ENCODE peak calls at places on chromosomes 13 and 19, in seven cellular contexts. N is tibial nerve, V is lower lobe of right lung, Z is breast epithelium, U is fibroblast of mammary gland, D is BJ, J is kidney. Q is an unnamed sample.

GRCh38 chr19:845707-846481 is 5.1 kb downstream of the PRTN3 start:
- DNase-seq in V (no peak), J (no peak), N (no peak), D (no peak), Z (no peak), U (no peak), Q (no peak)

GRCh38 chr13:102460806-102461205 is 59.0 kb upstream of the FGF14 start:
- DNase-seq in Z (no peak), V (no peak), N (no peak), D (no peak), U (peak), J (no peak), Q (no peak)

GRCh38 chr13:49410006-49410405 is 33.9 kb downstream of the CAB39L start:
- DNase-seq in V (no peak), D (no peak), N (no peak), U (peak), Z (no peak), J (no peak), Q (no peak)

GRCh38 chr13:61414686-61415664 is 674 bp downstream of the PCDH20 start:
- DNase-seq in D (no peak), V (peak), J (peak), U (no peak), Z (no peak), N (no peak), Q (no peak)

GRCh38 chr13:24267283-24267682 is 42.1 kb upstream of the C1QTNF9 start:
- DNase-seq in Z (no peak), J (no peak), U (peak), D (no peak), V (no peak), N (no peak), Q (peak)

GRCh38 chr13:33213797-33214196 is 71.8 kb downstream of the STARD13 start:
- DNase-seq in Z (no peak), U (peak), J (no peak), N (no peak), D (no peak), V (no peak), Q (no peak)

GRCh38 chr19:46598372-46598917 is 2.7 kb upstream of the CALM3 start:
- DNase-seq in J (no peak), D (no peak), N (no peak), U (no peak), Z (no peak), V (no peak), Q (no peak)

GRCh38 chr13:29110003-29110402 is 289.9 kb downstream of the MTUS2 start:
- DNase-seq in V (no peak), D (no peak), N (no peak), Z (no peak), J (no peak), U (no peak), Q (no peak)

GRCh38 chr19:51610576-51610975 is 19.6 kb downstream of the SIGLEC5 start:
- DNase-seq in N (no peak), J (no peak), Z (no peak), D (no peak), U (no peak), V (no peak), Q (no peak)

GRCh38 chr13:42102961-42103688 is 54.7 kb downstream of the DGKH start:
- DNase-seq in J (no peak), U (peak), V (no peak), N (no peak), Z (no peak), D (no peak), Q (peak)

GRCh38 chr19:51719251-51719901 is 4.4 kb downstream of the HAS1 start:
- DNase-seq in Z (no peak), U (no peak), J (no peak), V (no peak), N (no peak), D (no peak), Q (no peak)

GRCh38 chr19:45202637-45203036 is 24.1 kb downstream of the BLOC1S3 start:
- DNase-seq in N (no peak), J (no peak), V (no peak), Z (peak), U (no peak), D (no peak), Q (no peak)

GRCh38 chr19:54138777-54139256 is 1.3 kb downstream of the CNOT3 start:
- DNase-seq in Z (no peak), U (no peak), J (peak), V (no peak), N (no peak), D (no peak), Q (no peak)

GRCh38 chr19:39802958-39803357 is 24.3 kb downstream of the LEUTX start:
- DNase-seq in U (no peak), J (no peak), N (no peak), V (no peak), Z (no peak), D (no peak), Q (no peak)

GRCh38 chr13:109778102-109778542 is 8.3 kb downstream of the IRS2 start:
- DNase-seq in J (no peak), N (no peak), V (no peak), Z (no peak), D (no peak), U (peak), Q (no peak)

GRCh38 chr13:60043262-60043661 is 120.5 kb downstream of the DIAPH3 start:
- DNase-seq in U (peak), V (no peak), N (no peak), D (peak), J (no peak), Z (no peak), Q (peak)

GRCh38 chr19:15551183-15552004 is 43.1 kb downstream of the CYP4F22 start:
- DNase-seq in J (peak), V (peak), Z (no peak), U (peak), D (no peak), N (no peak), Q (peak)

GRCh38 chr13:109628251-109628699 is 158.1 kb downstream of the IRS2 start:
- DNase-seq in N (no peak), U (peak), Z (no peak), J (no peak), V (no peak), D (peak), Q (peak)

GRCh38 chr19:19655641-19656343 is 7.7 kb downstream of the ATP13A1 start:
- DNase-seq in D (no peak), V (no peak), N (no peak), U (no peak), Z (no peak), J (peak), Q (no peak)

GRCh38 chr13:40331802-40332201 is 334.6 kb downstream of the FOXO1 start:
- DNase-seq in Z (no peak), J (no peak), V (no peak), N (no peak), D (no peak), U (no peak), Q (no peak)

GRCh38 chr13:44465318-44465717 is 91.7 kb downstream of the SERP2 start:
- DNase-seq in J (no peak), V (no peak), Z (no peak), U (peak), D (peak), N (no peak), Q (no peak)
- TF ChIP-seq CTCF in J (no peak), V (no peak), Z (no peak), U (peak), D (no peak), N (no peak), Q (no peak)

GRCh38 chr19:10742494-10742893 is 24.6 kb downstream of the DNM2 start:
- DNase-seq in U (no peak), Z (no peak), J (no peak), D (no peak), N (no peak), V (no peak), Q (no peak)

GRCh38 chr19:10744848-10745293 is 27.0 kb downstream of the DNM2 start:
- DNase-seq in U (no peak), D (no peak), J (no peak), N (no peak), V (no peak), Z (no peak), Q (no peak)

GRCh38 chr19:10747271-10747670 is 29.4 kb downstream of the DNM2 start:
- DNase-seq in Z (no peak), V (peak), U (no peak), J (no peak), N (no peak), D (no peak), Q (no peak)

GRCh38 chr19:10747674-10748073 is 29.8 kb downstream of the DNM2 start:
- DNase-seq in J (no peak), U (no peak), V (no peak), N (no peak), D (no peak), Z (no peak), Q (no peak)

DNA sequence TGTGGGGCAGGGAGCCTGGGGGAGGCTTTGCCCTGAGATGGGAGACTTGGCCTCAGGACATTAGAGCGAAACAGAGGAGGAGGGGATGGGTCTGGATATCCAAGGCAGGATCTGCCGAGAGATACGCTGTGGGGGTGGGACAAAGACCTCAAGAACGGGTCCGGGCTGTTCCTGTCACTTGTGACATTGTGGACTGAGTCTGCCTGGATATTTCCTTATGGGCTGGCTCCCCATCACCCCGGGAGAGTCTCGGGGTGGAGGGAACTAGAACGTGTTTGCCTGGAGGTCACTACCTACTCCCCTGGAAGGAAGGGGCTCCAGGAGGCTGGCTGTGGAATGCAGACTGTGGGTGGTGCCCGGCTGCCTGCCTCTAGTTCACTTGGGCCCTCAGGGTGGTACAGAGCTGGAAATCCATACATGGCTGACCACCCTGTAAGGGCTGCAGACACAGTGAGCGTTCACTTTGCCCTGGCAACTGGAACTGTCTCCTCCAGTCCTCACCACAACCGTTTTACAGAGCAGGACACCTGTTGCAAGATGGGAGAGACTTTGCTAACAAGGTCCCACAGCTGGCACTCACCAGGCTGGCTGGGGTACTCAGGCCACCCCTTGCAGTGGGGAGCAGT is 26.5 kb downstream of the DNM2 start:
- DNase-seq in Z (no peak), U (no peak), V (no peak), J (peak), N (no peak), D (no peak), Q (no peak)
- H3K4me3 ChIP-seq in Z (no peak), U (no peak), V (no peak), J (no peak), N (no peak), D (no peak), Q (no peak)

DNA sequence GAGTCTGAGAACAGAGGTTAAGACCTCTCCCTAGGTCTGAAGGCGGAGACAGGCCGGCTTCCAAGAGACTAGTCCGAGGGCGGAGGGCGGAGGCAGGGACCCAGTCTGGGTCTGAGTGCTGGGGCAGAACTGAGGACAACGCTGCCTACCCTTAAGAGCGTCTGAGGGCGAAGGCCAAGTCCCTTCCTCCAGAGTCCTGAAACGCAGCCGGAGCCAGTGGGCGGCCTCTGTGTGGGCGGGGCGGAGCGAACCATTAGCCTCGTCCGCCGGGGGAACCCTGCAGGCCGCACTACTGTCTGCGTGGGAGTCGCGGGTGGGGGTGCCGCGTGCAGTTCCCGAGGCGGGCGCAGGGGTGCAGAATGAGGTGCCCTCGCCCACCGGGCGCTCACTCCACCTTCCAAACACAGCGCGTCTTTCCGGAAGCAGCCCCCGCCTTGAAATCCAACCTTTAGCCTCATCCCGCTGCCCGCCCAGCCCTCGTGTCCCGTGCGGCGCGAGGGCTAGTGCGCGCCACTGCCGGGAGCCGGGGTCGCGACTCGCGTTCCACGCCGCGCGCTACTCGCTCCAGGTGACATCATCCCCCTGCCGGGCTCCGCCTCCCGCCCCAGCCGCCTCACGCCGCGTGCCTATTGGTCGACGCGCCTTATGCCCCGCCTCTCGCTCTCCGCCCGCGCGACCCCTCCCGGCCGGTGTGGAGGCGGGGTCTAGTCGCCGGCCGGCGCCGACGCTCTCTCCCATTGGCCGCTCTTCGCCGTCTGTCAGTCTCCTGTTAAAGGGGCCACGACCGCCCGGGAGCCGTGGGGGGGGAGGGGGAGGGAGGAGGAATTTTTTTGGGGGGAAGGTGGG is at the start of gene C19orf73:
- DNase-seq in D (no peak), V (peak), Z (peak), N (peak), U (peak), J (peak), Q (peak)
- TF ChIP-seq CTCF in D (peak), V (no peak), Z (peak), N (peak), U (no peak), J (no peak), Q (peak)

DNA sequence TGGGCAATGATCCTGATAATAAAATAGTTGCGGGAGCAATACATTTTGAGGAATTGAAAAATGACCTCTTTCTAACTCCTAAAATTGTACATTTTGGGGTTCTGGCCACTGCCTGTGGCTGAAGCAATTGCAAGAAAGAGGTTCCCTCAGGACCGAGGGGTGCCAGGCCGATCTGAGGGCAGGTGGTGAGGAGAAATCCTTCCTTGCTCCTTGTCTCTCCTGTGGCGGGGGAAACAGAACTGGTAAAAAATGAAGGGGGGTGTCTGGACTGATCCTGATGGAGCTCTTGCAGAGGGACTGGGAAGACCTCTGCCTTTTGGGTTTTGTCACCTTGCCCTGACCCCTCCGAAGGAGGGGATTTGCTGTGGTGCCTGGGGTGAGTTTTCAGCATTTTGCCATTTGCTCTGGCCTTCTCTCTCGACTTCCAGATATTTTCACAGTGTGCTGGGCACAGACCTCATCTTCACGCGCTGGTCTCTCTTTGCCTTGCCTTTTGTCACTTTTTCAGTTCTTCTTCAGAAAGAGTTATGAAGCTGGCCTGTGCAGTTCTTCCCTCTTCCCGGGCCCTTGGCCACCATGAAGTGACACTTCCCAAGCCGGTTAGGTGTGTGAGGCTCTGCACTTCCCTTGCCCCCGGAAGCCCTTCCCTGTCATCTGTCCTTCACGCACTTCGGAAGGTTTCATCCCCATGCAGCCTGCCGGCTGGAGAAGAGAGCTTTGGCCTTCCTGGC is 22.2 kb downstream of the NFIX start:
- DNase-seq in V (no peak), N (no peak), J (peak), U (no peak), D (no peak), Z (no peak), Q (peak)
- H3K4me3 ChIP-seq in V (peak), N (no peak), J (no peak), U (peak), D (no peak), Z (no peak), Q (peak)

GRCh38 chr19:41436664-41436951 is 3.1 kb downstream of the DMAC2 start:
- DNase-seq in U (no peak), D (no peak), Z (no peak), N (no peak), J (no peak), V (no peak), Q (no peak)

GRCh38 chr19:41441321-41441945 is 1.5 kb upstream of the ERICH4 start:
- DNase-seq in N (no peak), D (no peak), U (no peak), V (no peak), J (no peak), Z (no peak), Q (no peak)

GRCh38 chr19:41442473-41443360 is at the start of gene ERICH4:
- DNase-seq in U (no peak), Z (no peak), V (no peak), N (no peak), J (no peak), D (no peak), Q (no peak)

GRCh38 chr19:41437944-41438574 is 1.7 kb downstream of the DMAC2 start:
- DNase-seq in J (no peak), Z (no peak), U (no peak), N (no peak), D (no peak), V (no peak), Q (no peak)

DNA sequence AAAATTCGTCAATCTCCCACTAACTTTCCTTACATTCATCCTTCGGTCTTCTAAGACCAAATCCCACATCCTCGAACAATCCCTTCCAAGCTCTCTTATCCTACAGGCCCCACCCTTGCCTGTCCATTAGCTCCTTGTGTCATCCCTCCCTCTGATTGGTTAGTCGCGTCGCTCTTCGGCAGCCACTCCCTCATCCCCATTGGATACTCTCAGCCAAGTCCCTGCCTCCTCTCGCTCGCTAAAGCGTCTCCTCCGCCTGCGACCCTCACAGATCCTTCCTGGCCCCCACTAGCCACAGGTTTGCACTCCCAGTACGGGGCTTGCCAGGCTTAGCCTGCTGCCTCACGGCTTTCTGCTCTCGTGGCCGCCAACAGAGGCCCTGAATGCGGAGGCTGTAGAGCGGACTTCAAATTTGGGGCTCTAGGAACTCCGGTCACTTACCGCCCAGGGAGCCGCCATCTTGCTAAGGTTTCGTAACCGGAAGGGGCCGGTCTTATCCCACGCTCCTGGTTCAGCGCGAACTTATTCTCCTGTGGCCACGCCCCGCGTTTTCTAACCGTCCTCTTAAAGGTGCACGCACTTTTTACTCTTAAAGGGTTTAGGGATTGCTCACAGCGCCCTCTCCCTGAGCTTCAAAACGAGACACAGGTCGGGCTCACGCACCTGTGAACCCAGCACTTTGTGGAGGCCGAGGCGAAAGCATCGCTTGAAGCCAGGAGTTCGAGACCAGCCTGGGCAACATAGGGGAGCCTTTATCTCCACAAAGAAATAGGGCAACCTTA is at the start of gene DMAC2:
- DNase-seq in Z (peak), J (peak), D (peak), N (peak), U (peak), V (peak), Q (peak)
- TF ChIP-seq CTCF in Z (peak), J (peak), D (peak), N (no peak), U (peak), V (peak), Q (peak)

DNA sequence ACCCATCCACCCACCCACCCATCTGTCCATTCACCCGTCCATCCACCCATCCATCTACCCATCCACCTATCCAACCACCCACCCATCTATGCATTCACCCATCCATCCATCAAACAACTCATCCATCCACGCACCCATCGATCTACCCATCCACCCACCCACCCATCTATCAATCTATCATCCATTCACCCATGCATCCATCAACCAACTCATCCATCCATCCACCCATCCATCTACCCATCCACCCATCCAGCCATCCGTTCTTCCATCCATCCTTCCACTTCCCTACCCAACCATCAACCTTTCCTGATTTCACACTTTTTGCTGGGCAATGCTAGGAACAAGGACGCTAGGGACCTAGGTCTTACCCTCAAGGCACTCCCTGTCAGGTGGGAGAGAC is 2.1 kb downstream of the TMEM238 start:
- DNase-seq in U (no peak), V (no peak), J (no peak), D (no peak), Z (no peak), N (no peak), Q (no peak)
- H3K4me3 ChIP-seq in U (no peak), V (no peak), J (no peak), D (no peak), Z (no peak), N (no peak), Q (no peak)

GRCh38 chr19:29260477-29261317 is 47.7 kb upstream of the UQCRFS1 start:
- DNase-seq in U (peak), D (no peak), J (no peak), Z (no peak), N (no peak), V (no peak), Q (peak)
- TF ChIP-seq CTCF in U (peak), D (peak), J (peak), Z (no peak), N (no peak), V (peak), Q (peak)

GRCh38 chr13:112689498-112690241 is at the start of gene ATP11A:
- DNase-seq in N (peak), D (peak), U (peak), Z (peak), J (peak), V (peak), Q (peak)

GRCh38 chr13:112693831-112694497 is 4.1 kb downstream of the ATP11A start:
- DNase-seq in Z (no peak), J (peak), U (peak), D (peak), V (peak), N (no peak), Q (peak)

GRCh38 chr13:112692104-112692503 is 2.3 kb downstream of the ATP11A start:
- DNase-seq in J (peak), V (no peak), D (no peak), N (no peak), Z (no peak), U (no peak), Q (no peak)

GRCh38 chr13:112690242-112690943 is 555 bp downstream of the ATP11A start:
- DNase-seq in V (peak), D (no peak), U (no peak), Z (no peak), N (no peak), J (peak), Q (peak)

GRCh38 chr13:112692586-112692985 is 2.7 kb downstream of the ATP11A start:
- DNase-seq in Z (no peak), N (no peak), U (no peak), V (no peak), J (no peak), D (no peak), Q (no peak)
- H3K4me3 ChIP-seq in Z (no peak), N (no peak), U (no peak), V (peak), J (no peak), D (no peak), Q (no peak)

Q was measured in fibroblast of the aortic adventitia.